ENCODE peak calls at places on chromosomes 13 and 19, in seven cellular contexts. D is astrocyte; C is A549; I is endodermal cell; Q is HL-60; A is CD8-positive, alpha-beta memory T cell; O is stomach. N is an unnamed sample.

GRCh38 chr13:33633701-33634525 is 184.0 kb upstream of the RFC3 start:
- DNase-seq in D (peak), C (no peak), I (no peak), Q (no peak), A (no peak), O (no peak), N (no peak)

GRCh38 chr19:7565332-7565731 is 29.8 kb downstream of the PNPLA6 start:
- DNase-seq in D (no peak), C (no peak), I (no peak), Q (no peak), A (no peak), O (no peak), N (no peak)

GRCh38 chr19:2567580-2567979 is 91.7 kb downstream of the GADD45B start:
- DNase-seq in D (no peak), C (no peak), I (peak), Q (peak), A (no peak), O (no peak), N (peak)

GRCh38 chr19:18438331-18439024 is 545 bp upstream of the ISYNA1 start:
- DNase-seq in D (no peak), C (no peak), I (peak), Q (no peak), A (no peak), O (no peak), N (peak)

GRCh38 chr13:23391752-23392151 is 41.8 kb downstream of the SACS start:
- DNase-seq in D (peak), C (no peak), I (no peak), Q (no peak), A (no peak), O (no peak), N (no peak)

GRCh38 chr19:20072936-20073335 is 4.9 kb upstream of the ZNF90 start:
- DNase-seq in D (no peak), C (no peak), I (no peak), Q (no peak), A (no peak), O (no peak), N (no peak)

GRCh38 chr19:1354496-1355257 is 29.0 kb upstream of the NDUFS7 start:
- DNase-seq in D (peak), C (peak), I (peak), Q (peak), A (peak), O (peak), N (peak)

GRCh38 chr13:24233351-24233901 is 72.9 kb downstream of the SPATA13 start:
- DNase-seq in D (peak), C (no peak), I (peak), Q (no peak), A (no peak), O (no peak), N (no peak)

GRCh38 chr19:49469828-49470614 is 4.0 kb upstream of the FLT3LG start:
- DNase-seq in D (no peak), C (no peak), I (no peak), Q (no peak), A (peak), O (peak), N (no peak)

GRCh38 chr19:58409010-58409790 is 751 bp downstream of the ZNF584 start:
- DNase-seq in D (no peak), C (no peak), I (peak), Q (no peak), A (no peak), O (no peak), N (no peak)

GRCh38 chr13:105389373-105389772 is 1146.1 kb downstream of the EFNB2 start:
- DNase-seq in D (no peak), C (no peak), I (no peak), Q (no peak), A (no peak), O (no peak), N (no peak)
- H3K4me3 ChIP-seq in D (no peak), C (no peak), I (no peak), Q (no peak), A (no peak), O (no peak), N (no peak)

DNA sequence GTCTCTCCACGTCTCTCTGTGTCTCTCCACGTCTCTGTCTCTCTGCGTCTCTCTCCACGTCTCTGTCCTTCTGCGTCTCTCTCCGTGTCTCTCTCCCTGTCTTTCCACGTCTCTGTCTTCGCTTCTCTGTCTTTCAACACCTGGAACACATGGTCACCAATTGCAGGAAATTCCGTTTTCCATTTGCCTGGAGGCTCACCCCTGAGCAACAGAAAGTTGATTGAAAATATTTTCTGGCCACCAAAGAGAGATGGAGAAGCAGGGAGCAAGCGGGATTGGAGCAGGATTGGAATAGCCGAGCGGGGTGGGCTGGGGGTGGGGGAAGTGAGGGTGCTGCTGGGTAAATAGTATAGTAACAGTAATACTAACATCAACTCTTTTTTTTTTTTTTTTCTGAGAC is 1.7 kb downstream of the KANK2 start:
- DNase-seq in D (no peak), C (no peak), I (no peak), Q (no peak), A (no peak), O (no peak), N (no peak)
- H3K4me3 ChIP-seq in D (peak), C (no peak), I (no peak), Q (no peak), A (no peak), O (peak), N (no peak)

DNA sequence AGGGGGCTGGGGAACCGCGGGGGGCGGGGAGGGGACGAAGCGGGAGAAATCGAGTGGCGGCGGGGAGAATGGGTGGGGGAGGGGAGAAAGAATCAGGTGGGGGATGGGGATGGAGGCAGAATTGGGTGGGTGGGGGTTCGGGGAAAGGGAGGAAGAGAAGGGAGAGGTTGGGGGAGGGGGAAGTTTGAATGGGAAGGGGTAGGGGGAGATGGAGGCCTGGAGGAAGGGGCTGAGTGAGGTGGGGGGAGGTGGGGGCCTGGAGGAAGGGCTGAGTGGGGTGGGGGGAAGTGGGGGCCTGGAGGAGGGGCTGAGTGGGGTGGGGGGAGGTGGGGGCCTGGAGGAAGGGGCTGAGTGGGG is 391 bp upstream of the ADAMTS10 start:
- DNase-seq in D (no peak), C (no peak), I (no peak), Q (no peak), A (no peak), O (no peak), N (no peak)
- H3K4me3 ChIP-seq in D (peak), C (peak), I (no peak), Q (no peak), A (no peak), O (peak), N (no peak)

GRCh38 chr19:40718774-40719391 is 2.0 kb downstream of the ITPKC start:
- DNase-seq in D (peak), C (peak), I (peak), Q (no peak), A (no peak), O (peak), N (peak)

GRCh38 chr19:40717880-40718773 is 1.2 kb downstream of the ITPKC start:
- DNase-seq in D (no peak), C (peak), I (peak), Q (no peak), A (no peak), O (no peak), N (peak)

GRCh38 chr19:40717325-40717879 is 490 bp downstream of the ITPKC start:
- DNase-seq in D (no peak), C (no peak), I (no peak), Q (no peak), A (no peak), O (no peak), N (peak)

GRCh38 chr19:40721140-40721486 is 4.2 kb downstream of the ITPKC start:
- DNase-seq in D (no peak), C (no peak), I (no peak), Q (no peak), A (no peak), O (no peak), N (no peak)

GRCh38 chr19:40719414-40719894 is 2.5 kb downstream of the ITPKC start:
- DNase-seq in D (no peak), C (no peak), I (no peak), Q (no peak), A (no peak), O (no peak), N (no peak)
- H3K4me3 ChIP-seq in D (peak), C (peak), I (peak), Q (no peak), A (no peak), O (peak), N (peak)

DNA sequence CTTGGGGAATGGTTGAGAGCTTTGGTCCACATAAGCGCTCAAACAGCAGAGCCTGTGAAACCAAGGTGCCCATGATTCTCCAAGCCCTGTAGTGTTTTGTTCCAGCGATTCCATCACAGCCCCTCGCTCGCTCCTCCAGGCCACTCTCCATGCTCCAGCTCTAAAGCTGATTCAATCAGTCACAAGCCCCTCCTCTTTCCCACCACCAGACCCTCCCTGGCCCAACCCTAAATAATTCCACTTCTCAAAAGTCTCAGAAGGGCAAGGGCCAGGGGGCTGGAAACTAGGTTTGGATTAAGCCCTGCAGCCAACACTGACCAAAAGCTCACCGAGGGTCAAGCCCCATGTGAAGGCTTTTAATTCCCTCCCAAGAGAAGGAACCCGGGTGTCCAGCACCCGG is 1.5 kb downstream of the ZNF296 start:
- DNase-seq in D (no peak), C (no peak), I (peak), Q (no peak), A (no peak), O (no peak), N (no peak)
- H3K4me3 ChIP-seq in D (no peak), C (peak), I (peak), Q (peak), A (no peak), O (peak), N (no peak)

GRCh38 chr13:21058361-21058760 is 3.0 kb downstream of the LATS2 start:
- DNase-seq in D (no peak), C (no peak), I (no peak), Q (no peak), A (no peak), O (no peak), N (no peak)
- H3K4me3 ChIP-seq in D (no peak), C (no peak), I (peak), Q (no peak), A (no peak), O (no peak), N (no peak)